ENCODE peak calls at places on chromosomes 11 and 22, in nine cellular contexts. One of them, this sample, is unnamed. For H3K4me1, the result is how much of the 10 kb centered on the place peaks cover.

GRCh38 chr22:30945653-30946052 is 22.9 kb downstream of the MORC2 start:
- DNase-seq in body of pancreas: no peak
- DNase-seq in heart left ventricle: no peak
- DNase-seq in tibial nerve: no peak
- DNase-seq in cardiac muscle cell: no peak
- DNase-seq in left ventricle myocardium inferior: no peak
- DNase-seq in Panc1: no peak
- DNase-seq in heart right ventricle: no peak
- DNase-seq in CD8-positive, alpha-beta memory T cell: no peak
- DNase-seq in this sample: no peak

GRCh38 chr22:41943661-41944209 is 3.2 kb downstream of the CENPM start:
- DNase-seq in heart left ventricle: no peak
- DNase-seq in CD8-positive, alpha-beta memory T cell: no peak
- DNase-seq in tibial nerve: no peak
- DNase-seq in body of pancreas: no peak
- DNase-seq in left ventricle myocardium inferior: no peak
- DNase-seq in Panc1: no peak
- DNase-seq in heart right ventricle: no peak
- DNase-seq in cardiac muscle cell: no peak
- DNase-seq in this sample: no peak

GRCh38 chr11:108914211-108914610 is 249.3 kb downstream of the DDX10 start:
- DNase-seq in CD8-positive, alpha-beta memory T cell: no peak
- DNase-seq in left ventricle myocardium inferior: no peak
- DNase-seq in cardiac muscle cell: no peak
- DNase-seq in body of pancreas: no peak
- DNase-seq in tibial nerve: no peak
- DNase-seq in heart right ventricle: no peak
- DNase-seq in heart left ventricle: no peak
- DNase-seq in Panc1: no peak
- DNase-seq in this sample: no peak

GRCh38 chr22:44085743-44086741 is 61.9 kb downstream of the PARVB start:
- DNase-seq in left ventricle myocardium inferior: peak
- DNase-seq in CD8-positive, alpha-beta memory T cell: no peak
- DNase-seq in body of pancreas: peak
- DNase-seq in cardiac muscle cell: peak
- DNase-seq in Panc1: peak
- DNase-seq in tibial nerve: no peak
- DNase-seq in heart right ventricle: peak
- DNase-seq in heart left ventricle: peak
- DNase-seq in this sample: peak

GRCh38 chr11:37533087-37533486 is 935.1 kb upstream of the RAG2 start:
- DNase-seq in cardiac muscle cell: no peak
- DNase-seq in heart right ventricle: no peak
- DNase-seq in body of pancreas: no peak
- DNase-seq in tibial nerve: no peak
- DNase-seq in Panc1: no peak
- DNase-seq in heart left ventricle: no peak
- DNase-seq in CD8-positive, alpha-beta memory T cell: no peak
- DNase-seq in left ventricle myocardium inferior: no peak
- DNase-seq in this sample: no peak

GRCh38 chr11:102428696-102429095 is 23.9 kb downstream of the TMEM123 start:
- DNase-seq in cardiac muscle cell: no peak
- DNase-seq in CD8-positive, alpha-beta memory T cell: no peak
- DNase-seq in heart right ventricle: no peak
- DNase-seq in tibial nerve: no peak
- DNase-seq in Panc1: no peak
- DNase-seq in heart left ventricle: no peak
- DNase-seq in left ventricle myocardium inferior: no peak
- DNase-seq in body of pancreas: no peak
- DNase-seq in this sample: no peak

GRCh38 chr11:116123739-116124138 is 619.5 kb upstream of the CADM1 start:
- DNase-seq in left ventricle myocardium inferior: no peak
- DNase-seq in CD8-positive, alpha-beta memory T cell: no peak
- DNase-seq in body of pancreas: no peak
- DNase-seq in tibial nerve: no peak
- DNase-seq in heart left ventricle: no peak
- DNase-seq in heart right ventricle: no peak
- DNase-seq in Panc1: no peak
- DNase-seq in cardiac muscle cell: no peak
- DNase-seq in this sample: no peak

GRCh38 chr22:29108137-29108536 is 35.3 kb downstream of the KREMEN1 start:
- DNase-seq in tibial nerve: no peak
- DNase-seq in cardiac muscle cell: no peak
- DNase-seq in Panc1: no peak
- DNase-seq in heart left ventricle: no peak
- DNase-seq in heart right ventricle: no peak
- DNase-seq in left ventricle myocardium inferior: no peak
- DNase-seq in CD8-positive, alpha-beta memory T cell: no peak
- DNase-seq in body of pancreas: no peak
- DNase-seq in this sample: no peak

GRCh38 chr22:41021655-41022454 is 70.5 kb upstream of the EP300 start:
- DNase-seq in CD8-positive, alpha-beta memory T cell: peak
- DNase-seq in left ventricle myocardium inferior: peak
- DNase-seq in heart left ventricle: peak
- DNase-seq in tibial nerve: peak
- DNase-seq in heart right ventricle: peak
- DNase-seq in body of pancreas: peak
- DNase-seq in cardiac muscle cell: peak
- DNase-seq in Panc1: no peak
- DNase-seq in this sample: peak

GRCh38 chr22:17638182-17638431 is 450 bp upstream of the BCL2L13 start:
- DNase-seq in cardiac muscle cell: no peak
- DNase-seq in left ventricle myocardium inferior: no peak
- DNase-seq in tibial nerve: no peak
- DNase-seq in heart right ventricle: no peak
- DNase-seq in heart left ventricle: no peak
- DNase-seq in CD8-positive, alpha-beta memory T cell: no peak
- DNase-seq in body of pancreas: no peak
- DNase-seq in Panc1: no peak
- DNase-seq in this sample: no peak

GRCh38 chr11:2462986-2463765 is 18.4 kb downstream of the KCNQ1 start:
- DNase-seq in heart right ventricle: peak
- DNase-seq in tibial nerve: no peak
- DNase-seq in body of pancreas: peak
- DNase-seq in Panc1: no peak
- DNase-seq in CD8-positive, alpha-beta memory T cell: no peak
- DNase-seq in left ventricle myocardium inferior: peak
- DNase-seq in cardiac muscle cell: no peak
- DNase-seq in heart left ventricle: peak
- DNase-seq in this sample: peak

GRCh38 chr11:70065318-70066135 is 12.6 kb upstream of the ANO1 start:
- DNase-seq in Panc1: no peak
- DNase-seq in CD8-positive, alpha-beta memory T cell: no peak
- DNase-seq in cardiac muscle cell: no peak
- DNase-seq in body of pancreas: no peak
- DNase-seq in heart left ventricle: no peak
- DNase-seq in left ventricle myocardium inferior: no peak
- DNase-seq in heart right ventricle: no peak
- DNase-seq in tibial nerve: no peak
- DNase-seq in this sample: no peak

GRCh38 chr11:44030276-44030932 is 17.4 kb upstream of the ACCSL start:
- DNase-seq in tibial nerve: no peak
- DNase-seq in heart right ventricle: peak
- DNase-seq in Panc1: no peak
- DNase-seq in CD8-positive, alpha-beta memory T cell: no peak
- DNase-seq in cardiac muscle cell: peak
- DNase-seq in left ventricle myocardium inferior: peak
- DNase-seq in heart left ventricle: peak
- DNase-seq in body of pancreas: peak
- DNase-seq in this sample: no peak

GRCh38 chr11:20113147-20113435 is 47.2 kb downstream of the DBX1 start:
- DNase-seq in heart left ventricle: no peak
- DNase-seq in tibial nerve: no peak
- DNase-seq in body of pancreas: peak
- DNase-seq in Panc1: no peak
- DNase-seq in left ventricle myocardium inferior: no peak
- DNase-seq in CD8-positive, alpha-beta memory T cell: no peak
- DNase-seq in cardiac muscle cell: no peak
- DNase-seq in heart right ventricle: no peak
- DNase-seq in this sample: no peak

GRCh38 chr11:20111871-20112270 is 48.4 kb downstream of the DBX1 start:
- DNase-seq in heart right ventricle: no peak
- DNase-seq in tibial nerve: no peak
- DNase-seq in body of pancreas: no peak
- DNase-seq in heart left ventricle: no peak
- DNase-seq in left ventricle myocardium inferior: no peak
- DNase-seq in cardiac muscle cell: no peak
- DNase-seq in Panc1: no peak
- DNase-seq in CD8-positive, alpha-beta memory T cell: no peak
- DNase-seq in this sample: no peak

GRCh38 chr11:20112291-20113146 is 47.8 kb downstream of the DBX1 start:
- DNase-seq in heart left ventricle: peak
- DNase-seq in left ventricle myocardium inferior: peak
- DNase-seq in CD8-positive, alpha-beta memory T cell: no peak
- DNase-seq in cardiac muscle cell: no peak
- DNase-seq in body of pancreas: peak
- DNase-seq in heart right ventricle: peak
- DNase-seq in Panc1: peak
- DNase-seq in tibial nerve: no peak
- DNase-seq in this sample: no peak

GRCh38 chr11:20110908-20111669 is 49.2 kb downstream of the DBX1 start:
- DNase-seq in cardiac muscle cell: peak
- DNase-seq in Panc1: peak
- DNase-seq in heart right ventricle: no peak
- DNase-seq in tibial nerve: no peak
- DNase-seq in left ventricle myocardium inferior: no peak
- DNase-seq in body of pancreas: peak
- DNase-seq in CD8-positive, alpha-beta memory T cell: no peak
- DNase-seq in heart left ventricle: no peak
- DNase-seq in this sample: peak

GRCh38 chr11:20109731-20110445 is 50.4 kb downstream of the DBX1 start:
- DNase-seq in cardiac muscle cell: no peak
- DNase-seq in CD8-positive, alpha-beta memory T cell: no peak
- DNase-seq in heart left ventricle: no peak
- DNase-seq in body of pancreas: no peak
- DNase-seq in left ventricle myocardium inferior: no peak
- DNase-seq in tibial nerve: no peak
- DNase-seq in heart right ventricle: no peak
- DNase-seq in Panc1: no peak
- DNase-seq in this sample: no peak
- H3K4me1 ChIP-seq in cardiac muscle cell: under half
- H3K4me1 ChIP-seq in CD8-positive, alpha-beta memory T cell: under half
- H3K4me1 ChIP-seq in heart left ventricle: under half
- H3K4me1 ChIP-seq in body of pancreas: under half
- H3K4me1 ChIP-seq in left ventricle myocardium inferior: under half
- H3K4me1 ChIP-seq in tibial nerve: under half
- H3K4me1 ChIP-seq in heart right ventricle: under half
- H3K4me1 ChIP-seq in Panc1: under half
- H3K4me1 ChIP-seq in this sample: under half

DNA sequence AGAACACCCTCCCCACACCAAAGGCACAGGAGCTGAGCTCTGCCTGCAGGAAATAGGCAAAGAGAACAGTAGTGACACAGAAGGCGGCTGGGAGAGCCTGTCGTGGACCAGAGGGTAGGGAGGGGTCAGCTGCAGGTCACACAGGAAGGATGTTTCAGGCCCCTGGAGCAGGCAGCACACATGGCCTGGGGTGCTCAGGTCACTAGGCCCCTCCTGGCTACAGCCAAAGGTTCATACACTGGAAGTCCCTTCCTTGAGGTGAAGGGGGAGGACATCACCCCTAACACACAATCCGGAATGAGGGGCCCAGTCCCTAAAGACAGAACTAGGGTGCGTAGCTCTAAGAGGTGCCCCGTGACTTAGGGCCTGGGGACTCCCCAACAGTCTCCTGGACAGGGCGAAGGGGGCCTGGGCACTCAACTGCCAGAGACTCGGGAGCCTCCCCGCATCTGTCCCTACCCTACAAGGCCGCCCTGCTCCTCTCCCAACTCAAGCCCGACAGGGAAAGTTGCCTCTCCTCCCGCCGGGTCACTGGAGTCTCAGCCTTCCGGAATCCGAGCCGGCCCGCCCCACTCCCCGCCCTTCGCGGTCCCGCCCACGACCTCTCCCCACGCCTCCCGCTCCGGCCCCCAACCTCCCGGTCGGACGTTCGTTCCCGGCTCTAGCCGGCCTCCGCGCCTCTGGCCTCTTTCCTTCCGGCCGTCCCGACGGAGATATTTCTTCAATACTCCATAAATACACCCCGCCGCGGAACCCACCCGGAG is at the start of gene CYB5R2:
- DNase-seq in CD8-positive, alpha-beta memory T cell: no peak
- DNase-seq in heart left ventricle: peak
- DNase-seq in body of pancreas: peak
- DNase-seq in tibial nerve: peak
- DNase-seq in left ventricle myocardium inferior: peak
- DNase-seq in Panc1: no peak
- DNase-seq in heart right ventricle: peak
- DNase-seq in cardiac muscle cell: peak
- DNase-seq in this sample: no peak
- H3K4me1 ChIP-seq in CD8-positive, alpha-beta memory T cell: under half
- H3K4me1 ChIP-seq in heart left ventricle: under half
- H3K4me1 ChIP-seq in body of pancreas: under half
- H3K4me1 ChIP-seq in tibial nerve: under half
- H3K4me1 ChIP-seq in left ventricle myocardium inferior: under half
- H3K4me1 ChIP-seq in Panc1: under half
- H3K4me1 ChIP-seq in heart right ventricle: under half
- H3K4me1 ChIP-seq in cardiac muscle cell: under half
- H3K4me1 ChIP-seq in this sample: under half

GRCh38 chr11:913043-913442 is 2.4 kb upstream of the CHID1 start:
- DNase-seq in heart right ventricle: no peak
- DNase-seq in tibial nerve: no peak
- DNase-seq in CD8-positive, alpha-beta memory T cell: no peak
- DNase-seq in Panc1: no peak
- DNase-seq in left ventricle myocardium inferior: no peak
- DNase-seq in body of pancreas: no peak
- DNase-seq in cardiac muscle cell: no peak
- DNase-seq in heart left ventricle: no peak
- DNase-seq in this sample: no peak
- H3K4me1 ChIP-seq in heart right ventricle: under half
- H3K4me1 ChIP-seq in tibial nerve: under half
- H3K4me1 ChIP-seq in CD8-positive, alpha-beta memory T cell: under half
- H3K4me1 ChIP-seq in Panc1: under half
- H3K4me1 ChIP-seq in left ventricle myocardium inferior: under half
- H3K4me1 ChIP-seq in body of pancreas: under half
- H3K4me1 ChIP-seq in cardiac muscle cell: under half
- H3K4me1 ChIP-seq in heart left ventricle: under half
- H3K4me1 ChIP-seq in this sample: under half

DNA sequence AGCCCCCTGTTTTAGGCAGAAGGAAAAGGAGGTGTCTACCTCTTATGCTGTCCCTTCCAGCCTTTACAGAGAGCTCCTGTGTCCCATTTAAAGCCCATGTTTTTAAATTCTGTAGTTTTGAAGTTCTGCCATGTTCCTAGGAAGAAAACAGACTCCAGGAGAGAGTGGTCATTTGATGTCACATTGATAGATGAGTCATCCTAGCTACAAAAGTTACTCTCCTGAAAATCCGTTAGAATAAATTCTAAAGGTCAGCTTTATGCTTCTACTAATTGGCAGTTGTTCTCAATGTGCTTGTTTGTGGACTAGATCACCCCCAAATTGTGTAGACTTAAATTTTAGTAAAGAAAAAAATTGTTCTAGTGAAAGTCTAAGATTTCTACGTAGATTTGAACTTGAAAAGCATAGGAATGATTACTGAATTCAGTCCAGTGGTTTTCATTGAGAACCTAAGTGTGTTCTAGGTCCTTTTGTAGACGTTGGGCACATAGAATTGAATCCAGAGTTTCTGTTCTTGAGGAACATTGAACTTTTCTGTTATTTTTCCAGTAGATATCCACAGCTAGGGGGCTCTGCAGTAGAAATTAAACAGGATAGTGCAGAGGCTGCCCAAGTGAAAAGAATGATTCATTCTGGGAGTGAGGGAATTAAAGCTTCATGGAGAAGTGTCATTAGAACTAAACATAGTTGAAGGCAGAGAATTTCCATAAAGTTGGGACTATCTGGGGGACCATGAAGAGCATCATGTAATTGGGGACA is 140.6 kb upstream of the RASSF10 start:
- DNase-seq in left ventricle myocardium inferior: no peak
- DNase-seq in body of pancreas: no peak
- DNase-seq in heart right ventricle: no peak
- DNase-seq in cardiac muscle cell: no peak
- DNase-seq in CD8-positive, alpha-beta memory T cell: no peak
- DNase-seq in tibial nerve: no peak
- DNase-seq in heart left ventricle: no peak
- DNase-seq in Panc1: no peak
- DNase-seq in this sample: no peak
- H3K4me1 ChIP-seq in left ventricle myocardium inferior: half or more
- H3K4me1 ChIP-seq in body of pancreas: under half
- H3K4me1 ChIP-seq in heart right ventricle: under half
- H3K4me1 ChIP-seq in cardiac muscle cell: under half
- H3K4me1 ChIP-seq in CD8-positive, alpha-beta memory T cell: under half
- H3K4me1 ChIP-seq in tibial nerve: under half
- H3K4me1 ChIP-seq in heart left ventricle: under half
- H3K4me1 ChIP-seq in Panc1: under half
- H3K4me1 ChIP-seq in this sample: under half

This sample was measured in DND-41.